ENCODE peak calls at places on chromosomes 13 and 19, in seven cellular contexts. One of them, this sample, is unnamed.

GRCh38 chr19:49059056-49059455 is 1.5 kb upstream of the CGB7 start:
- DNase-seq in transverse colon: no peak
- DNase-seq in heart left ventricle: no peak
- DNase-seq in H1: no peak
- DNase-seq in body of pancreas: no peak
- DNase-seq in right lobe of liver: no peak
- DNase-seq in endothelial cell of umbilical vein: no peak
- DNase-seq in this sample: no peak

GRCh38 chr13:80040219-80040976 is 300.5 kb downstream of the SPRY2 start:
- DNase-seq in transverse colon: no peak
- DNase-seq in heart left ventricle: no peak
- DNase-seq in H1: no peak
- DNase-seq in body of pancreas: no peak
- DNase-seq in right lobe of liver: no peak
- DNase-seq in endothelial cell of umbilical vein: peak; percentile 91
- DNase-seq in this sample: no peak

GRCh38 chr13:26658491-26658890 is 101.0 kb downstream of the WASF3 start:
- DNase-seq in transverse colon: no peak
- DNase-seq in heart left ventricle: no peak
- DNase-seq in H1: no peak
- DNase-seq in body of pancreas: no peak
- DNase-seq in right lobe of liver: no peak
- DNase-seq in endothelial cell of umbilical vein: no peak
- DNase-seq in this sample: no peak

GRCh38 chr13:33052446-33052845 is 36.2 kb downstream of the KL start:
- DNase-seq in transverse colon: no peak
- DNase-seq in heart left ventricle: no peak
- DNase-seq in H1: no peak
- DNase-seq in body of pancreas: no peak
- DNase-seq in right lobe of liver: no peak
- DNase-seq in endothelial cell of umbilical vein: no peak
- DNase-seq in this sample: no peak

GRCh38 chr13:27188239-27188638 is 16.6 kb upstream of the USP12 start:
- DNase-seq in transverse colon: no peak
- DNase-seq in heart left ventricle: no peak
- DNase-seq in H1: no peak
- DNase-seq in body of pancreas: peak; percentile 37
- DNase-seq in right lobe of liver: peak; percentile 57
- DNase-seq in endothelial cell of umbilical vein: no peak
- DNase-seq in this sample: no peak

GRCh38 chr13:112449545-112449930 is 73.4 kb downstream of the SPACA7 start:
- DNase-seq in transverse colon: no peak
- DNase-seq in heart left ventricle: no peak
- DNase-seq in H1: no peak
- DNase-seq in body of pancreas: no peak
- DNase-seq in right lobe of liver: no peak
- DNase-seq in endothelial cell of umbilical vein: no peak
- DNase-seq in this sample: no peak

GRCh38 chr13:19663416-19663979 is 30.0 kb downstream of the MPHOSPH8 start:
- DNase-seq in transverse colon: no peak
- DNase-seq in heart left ventricle: no peak
- DNase-seq in H1: no peak
- DNase-seq in body of pancreas: no peak
- DNase-seq in right lobe of liver: no peak
- DNase-seq in endothelial cell of umbilical vein: no peak
- DNase-seq in this sample: no peak

GRCh38 chr13:29561918-29562317 is 33.6 kb downstream of the SLC7A1 start:
- DNase-seq in transverse colon: no peak
- DNase-seq in heart left ventricle: no peak
- DNase-seq in H1: no peak
- DNase-seq in body of pancreas: no peak
- DNase-seq in right lobe of liver: no peak
- DNase-seq in endothelial cell of umbilical vein: no peak
- DNase-seq in this sample: no peak

GRCh38 chr19:18007939-18008673 is at the start of gene ARRDC2:
- DNase-seq in transverse colon: peak; percentile 91
- DNase-seq in heart left ventricle: peak; percentile 93
- DNase-seq in H1: peak; percentile 71
- DNase-seq in body of pancreas: peak; percentile 94
- DNase-seq in right lobe of liver: peak; percentile 93
- DNase-seq in endothelial cell of umbilical vein: peak; percentile 92
- DNase-seq in this sample: peak; percentile 98

GRCh38 chr19:19628499-19629134 is 597 bp upstream of the LPAR2 start:
- DNase-seq in transverse colon: peak; percentile 69
- DNase-seq in heart left ventricle: no peak
- DNase-seq in H1: peak; percentile 73
- DNase-seq in body of pancreas: peak; percentile 80
- DNase-seq in right lobe of liver: no peak
- DNase-seq in endothelial cell of umbilical vein: no peak
- DNase-seq in this sample: peak; percentile 78

GRCh38 chr19:40539070-40539469 is 37.6 kb upstream of the SHKBP1 start:
- DNase-seq in transverse colon: no peak
- DNase-seq in heart left ventricle: no peak
- DNase-seq in H1: no peak
- DNase-seq in body of pancreas: no peak
- DNase-seq in right lobe of liver: no peak
- DNase-seq in endothelial cell of umbilical vein: no peak
- DNase-seq in this sample: no peak

GRCh38 chr13:112249644-112250610 is 126.2 kb upstream of the SPACA7 start:
- DNase-seq in transverse colon: no peak
- DNase-seq in heart left ventricle: no peak
- DNase-seq in H1: no peak
- DNase-seq in body of pancreas: no peak
- DNase-seq in right lobe of liver: no peak
- DNase-seq in endothelial cell of umbilical vein: no peak
- DNase-seq in this sample: no peak

GRCh38 chr13:36297259-36297599 is 385 bp downstream of the CCDC169 start:
- DNase-seq in transverse colon: no peak
- DNase-seq in heart left ventricle: no peak
- DNase-seq in H1: no peak
- DNase-seq in body of pancreas: no peak
- DNase-seq in right lobe of liver: no peak
- DNase-seq in endothelial cell of umbilical vein: no peak
- DNase-seq in this sample: no peak

GRCh38 chr13:87570669-87571068 is 100.5 kb upstream of the SLITRK5 start:
- DNase-seq in transverse colon: no peak
- DNase-seq in heart left ventricle: no peak
- DNase-seq in H1: no peak
- DNase-seq in body of pancreas: no peak
- DNase-seq in right lobe of liver: no peak
- DNase-seq in endothelial cell of umbilical vein: no peak
- DNase-seq in this sample: no peak

GRCh38 chr19:50795665-50796073 is 5.5 kb downstream of the ACP4 start:
- DNase-seq in transverse colon: no peak
- DNase-seq in heart left ventricle: no peak
- DNase-seq in H1: no peak
- DNase-seq in body of pancreas: no peak
- DNase-seq in right lobe of liver: no peak
- DNase-seq in endothelial cell of umbilical vein: no peak
- DNase-seq in this sample: no peak

GRCh38 chr19:18230941-18231734 is 4.9 kb upstream of the PDE4C start:
- DNase-seq in transverse colon: no peak
- DNase-seq in heart left ventricle: no peak
- DNase-seq in H1: no peak
- DNase-seq in body of pancreas: no peak
- DNase-seq in right lobe of liver: no peak
- DNase-seq in endothelial cell of umbilical vein: no peak
- DNase-seq in this sample: no peak

GRCh38 chr19:7099597-7099921 is 30.1 kb downstream of the ZNF557 start:
- DNase-seq in transverse colon: no peak
- DNase-seq in heart left ventricle: no peak
- DNase-seq in H1: peak; percentile 71
- DNase-seq in body of pancreas: no peak
- DNase-seq in right lobe of liver: no peak
- DNase-seq in endothelial cell of umbilical vein: no peak
- DNase-seq in this sample: no peak

GRCh38 chr19:8595651-8596050 is 14.9 kb downstream of the ADAMTS10 start:
- DNase-seq in transverse colon: no peak
- DNase-seq in heart left ventricle: no peak
- DNase-seq in H1: no peak
- DNase-seq in body of pancreas: no peak
- DNase-seq in right lobe of liver: no peak
- DNase-seq in endothelial cell of umbilical vein: no peak
- DNase-seq in this sample: no peak

GRCh38 chr19:8589177-8589714 is 12.0 kb upstream of the MYO1F start:
- DNase-seq in transverse colon: no peak
- DNase-seq in heart left ventricle: no peak
- DNase-seq in H1: no peak
- DNase-seq in body of pancreas: no peak
- DNase-seq in right lobe of liver: no peak
- DNase-seq in endothelial cell of umbilical vein: no peak
- DNase-seq in this sample: no peak

GRCh38 chr19:8596168-8596567 is 14.3 kb downstream of the ADAMTS10 start:
- DNase-seq in transverse colon: no peak
- DNase-seq in heart left ventricle: no peak
- DNase-seq in H1: no peak
- DNase-seq in body of pancreas: no peak
- DNase-seq in right lobe of liver: no peak
- DNase-seq in endothelial cell of umbilical vein: no peak
- DNase-seq in this sample: no peak

GRCh38 chr19:8593931-8594330 is 16.6 kb downstream of the ADAMTS10 start:
- DNase-seq in transverse colon: no peak
- DNase-seq in heart left ventricle: no peak
- DNase-seq in H1: no peak
- DNase-seq in body of pancreas: no peak
- DNase-seq in right lobe of liver: no peak
- DNase-seq in endothelial cell of umbilical vein: no peak
- DNase-seq in this sample: no peak

GRCh38 chr19:8592231-8593009 is 15.2 kb upstream of the MYO1F start:
- DNase-seq in transverse colon: peak; percentile 90
- DNase-seq in heart left ventricle: peak; percentile 92
- DNase-seq in H1: peak; percentile 100
- DNase-seq in body of pancreas: peak; percentile 90
- DNase-seq in right lobe of liver: peak; percentile 91
- DNase-seq in endothelial cell of umbilical vein: peak; percentile 86
- DNase-seq in this sample: peak; percentile 93
- TF ChIP-seq POLR2A in transverse colon: no peak
- TF ChIP-seq POLR2A in heart left ventricle: no peak
- TF ChIP-seq POLR2A in H1: peak; percentile 64
- TF ChIP-seq POLR2A in body of pancreas: peak; percentile 26
- TF ChIP-seq POLR2A in right lobe of liver: no peak
- TF ChIP-seq POLR2A in endothelial cell of umbilical vein: peak; percentile 38
- TF ChIP-seq POLR2A in this sample: no peak

DNA sequence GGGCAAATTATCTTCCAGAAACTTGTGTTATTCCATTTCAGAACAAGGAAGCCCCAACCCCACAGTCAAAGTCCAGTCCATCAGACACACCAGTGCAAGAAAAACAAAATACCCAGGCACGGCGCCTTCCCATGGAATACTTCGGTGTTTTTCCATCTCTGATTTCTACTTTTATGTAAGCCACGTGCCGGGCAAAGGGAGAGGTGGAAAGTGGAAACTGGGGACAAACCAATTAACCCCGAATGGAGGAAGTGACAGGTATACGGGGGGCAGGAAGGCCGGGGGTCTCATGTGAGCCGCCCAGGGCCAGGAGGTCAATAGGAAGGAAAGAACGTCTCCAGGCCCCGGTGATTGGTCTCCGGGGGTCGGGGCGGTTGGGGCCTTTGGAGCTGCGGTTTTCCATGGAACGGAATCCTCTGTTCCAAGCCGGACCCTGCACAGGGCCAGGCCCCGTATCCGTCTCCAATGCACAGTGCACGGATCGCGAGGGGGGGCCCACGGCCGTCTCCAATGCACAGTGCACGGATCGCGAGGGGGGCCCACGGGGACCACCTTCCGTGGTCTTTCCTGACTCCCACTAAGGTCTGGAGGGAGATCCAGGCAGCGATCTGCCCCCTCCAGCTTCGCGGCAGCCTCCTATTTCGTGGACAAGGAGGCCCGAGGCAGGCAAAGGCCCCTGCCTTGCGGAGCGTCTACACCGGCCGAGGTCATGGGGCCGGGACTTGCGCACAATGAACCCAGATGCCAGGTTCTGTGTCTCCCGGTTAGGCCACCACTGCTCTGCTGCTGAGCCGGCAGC is 79.7 kb downstream of the GADD45B start:
- DNase-seq in transverse colon: no peak
- DNase-seq in heart left ventricle: no peak
- DNase-seq in H1: no peak
- DNase-seq in body of pancreas: no peak
- DNase-seq in right lobe of liver: no peak
- DNase-seq in endothelial cell of umbilical vein: peak; percentile 75
- DNase-seq in this sample: no peak
- H3K4me1 ChIP-seq in transverse colon: peaks cover under 1% of the 10 kb centered on the region
- H3K4me1 ChIP-seq in heart left ventricle: no peaks in the 10 kb centered on the region
- H3K4me1 ChIP-seq in H1: no peaks in the 10 kb centered on the region
- H3K4me1 ChIP-seq in body of pancreas: no peaks in the 10 kb centered on the region
- H3K4me1 ChIP-seq in right lobe of liver: peaks cover 8% of the 10 kb centered on the region
- H3K4me1 ChIP-seq in endothelial cell of umbilical vein: peaks cover 22% of the 10 kb centered on the region
- H3K4me1 ChIP-seq in this sample: peaks cover 4% of the 10 kb centered on the region

DNA sequence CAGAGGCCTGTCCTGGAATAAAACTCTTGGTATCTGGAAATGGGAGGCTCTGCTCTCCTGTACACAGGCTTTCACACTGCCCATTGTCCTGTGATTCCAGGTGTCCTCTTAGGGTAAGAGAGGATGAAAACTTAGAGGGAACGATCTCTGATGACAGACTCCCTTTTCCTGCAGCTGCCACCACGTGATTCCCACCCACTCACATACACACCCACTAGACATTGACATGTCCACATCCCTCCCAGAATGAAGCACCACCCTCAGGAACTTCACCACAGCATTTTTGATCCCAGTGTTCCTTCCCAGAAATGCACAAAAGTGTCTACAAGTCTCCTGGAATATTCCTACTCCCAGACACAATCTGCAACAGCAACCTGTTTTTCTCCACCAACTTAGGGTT is 8.2 kb downstream of the ZNF429 start:
- DNase-seq in transverse colon: no peak
- DNase-seq in heart left ventricle: no peak
- DNase-seq in H1: no peak
- DNase-seq in body of pancreas: no peak
- DNase-seq in right lobe of liver: no peak
- DNase-seq in endothelial cell of umbilical vein: no peak
- DNase-seq in this sample: no peak
- TF ChIP-seq CTCF in transverse colon: no peak
- TF ChIP-seq CTCF in heart left ventricle: no peak
- TF ChIP-seq CTCF in H1: no peak
- TF ChIP-seq CTCF in body of pancreas: no peak
- TF ChIP-seq CTCF in right lobe of liver: no peak
- TF ChIP-seq CTCF in endothelial cell of umbilical vein: no peak
- TF ChIP-seq CTCF in this sample: no peak

GRCh38 chr13:68692049-68692448 is 1415.6 kb upstream of the ATXN8OS start:
- DNase-seq in transverse colon: no peak
- DNase-seq in heart left ventricle: no peak
- DNase-seq in H1: no peak
- DNase-seq in body of pancreas: no peak
- DNase-seq in right lobe of liver: no peak
- DNase-seq in endothelial cell of umbilical vein: no peak
- DNase-seq in this sample: no peak

GRCh38 chr13:68697551-68697950 is 1410.1 kb upstream of the ATXN8OS start:
- DNase-seq in transverse colon: no peak
- DNase-seq in heart left ventricle: no peak
- DNase-seq in H1: no peak
- DNase-seq in body of pancreas: no peak
- DNase-seq in right lobe of liver: no peak
- DNase-seq in endothelial cell of umbilical vein: no peak
- DNase-seq in this sample: no peak

DNA sequence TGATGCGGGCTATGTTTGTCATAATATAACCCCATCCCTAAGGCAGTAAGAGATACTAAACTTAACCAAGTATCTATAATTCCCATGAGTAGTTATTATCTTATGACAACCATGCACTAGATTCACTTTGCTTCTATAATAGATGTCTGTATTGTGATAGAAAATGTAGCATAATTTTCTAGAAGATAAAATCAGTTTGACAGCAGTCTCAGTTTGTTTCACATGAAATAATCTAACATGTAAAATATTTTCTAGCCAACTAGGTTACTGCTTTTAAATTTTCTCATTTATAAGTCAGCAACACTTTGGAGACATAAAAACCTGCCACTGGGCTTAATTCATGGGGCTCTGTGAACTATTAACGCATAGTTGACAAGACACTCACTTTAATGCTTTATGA is 1410.7 kb upstream of the ATXN8OS start:
- DNase-seq in transverse colon: no peak
- DNase-seq in heart left ventricle: no peak
- DNase-seq in H1: no peak
- DNase-seq in body of pancreas: no peak
- DNase-seq in right lobe of liver: no peak
- DNase-seq in endothelial cell of umbilical vein: no peak
- DNase-seq in this sample: no peak
- TF ChIP-seq POLR2A in transverse colon: no peak
- TF ChIP-seq POLR2A in heart left ventricle: no peak
- TF ChIP-seq POLR2A in H1: no peak
- TF ChIP-seq POLR2A in body of pancreas: no peak
- TF ChIP-seq POLR2A in right lobe of liver: no peak
- TF ChIP-seq POLR2A in endothelial cell of umbilical vein: no peak
- TF ChIP-seq POLR2A in this sample: no peak